ENCODE peak calls at places on chromosomes 3 and 15, in nine cellular contexts. One of them, this sample, is unnamed.
A peak's percentile ranks its signal among the peaks of the same experiment; 100 is the strongest.

GRCh38 chr3:31472479-31473390 is 60.0 kb upstream of the STT3B start:
- DNase-seq in Kasumi-1: no peak
- DNase-seq in A172: peak; percentile 95
- DNase-seq in psoas muscle: no peak
- DNase-seq in NCI-H1694: no peak
- DNase-seq in HT1080: peak; percentile 94
- DNase-seq in transverse colon: no peak
- DNase-seq in GM03348: no peak
- DNase-seq in endothelial cell: no peak
- DNase-seq in this sample: peak; percentile 34

GRCh38 chr15:69544349-69545113 is 91.9 kb downstream of the RPLP1 start:
- DNase-seq in Kasumi-1: no peak
- DNase-seq in A172: no peak
- DNase-seq in psoas muscle: no peak
- DNase-seq in NCI-H1694: no peak
- DNase-seq in HT1080: no peak
- DNase-seq in transverse colon: no peak
- DNase-seq in GM03348: no peak
- DNase-seq in endothelial cell: no peak
- DNase-seq in this sample: no peak

GRCh38 chr3:4979401-4980228 is at the start of gene BHLHE40:
- DNase-seq in Kasumi-1: peak; percentile 40
- DNase-seq in A172: no peak
- DNase-seq in psoas muscle: no peak
- DNase-seq in NCI-H1694: no peak
- DNase-seq in HT1080: no peak
- DNase-seq in transverse colon: peak; percentile 44
- DNase-seq in GM03348: no peak
- DNase-seq in endothelial cell: peak; percentile 64
- DNase-seq in this sample: no peak

GRCh38 chr15:52114656-52115055 is 2.1 kb upstream of the BCL2L10 start:
- DNase-seq in Kasumi-1: no peak
- DNase-seq in A172: no peak
- DNase-seq in psoas muscle: no peak
- DNase-seq in NCI-H1694: peak; percentile 26
- DNase-seq in HT1080: no peak
- DNase-seq in transverse colon: no peak
- DNase-seq in GM03348: no peak
- DNase-seq in endothelial cell: no peak
- DNase-seq in this sample: no peak

GRCh38 chr3:120661963-120662347 is 20.1 kb downstream of the HGD start:
- DNase-seq in Kasumi-1: no peak
- DNase-seq in A172: no peak
- DNase-seq in psoas muscle: no peak
- DNase-seq in NCI-H1694: no peak
- DNase-seq in HT1080: no peak
- DNase-seq in transverse colon: no peak
- DNase-seq in GM03348: no peak
- DNase-seq in endothelial cell: no peak
- DNase-seq in this sample: no peak

GRCh38 chr15:48374472-48374871 is 43.2 kb downstream of the DUT start:
- DNase-seq in Kasumi-1: no peak
- DNase-seq in A172: peak; percentile 33
- DNase-seq in psoas muscle: no peak
- DNase-seq in NCI-H1694: no peak
- DNase-seq in HT1080: no peak
- DNase-seq in transverse colon: no peak
- DNase-seq in GM03348: no peak
- DNase-seq in endothelial cell: no peak
- DNase-seq in this sample: no peak

GRCh38 chr3:9831253-9831652 is 12.6 kb downstream of the RPUSD3 start:
- DNase-seq in Kasumi-1: no peak
- DNase-seq in A172: no peak
- DNase-seq in psoas muscle: no peak
- DNase-seq in NCI-H1694: no peak
- DNase-seq in HT1080: no peak
- DNase-seq in transverse colon: no peak
- DNase-seq in GM03348: no peak
- DNase-seq in endothelial cell: no peak
- DNase-seq in this sample: no peak

GRCh38 chr15:49758456-49758855 is 137.6 kb downstream of the DTWD1 start:
- DNase-seq in Kasumi-1: no peak
- DNase-seq in A172: no peak
- DNase-seq in psoas muscle: no peak
- DNase-seq in NCI-H1694: no peak
- DNase-seq in HT1080: no peak
- DNase-seq in transverse colon: no peak
- DNase-seq in GM03348: no peak
- DNase-seq in endothelial cell: no peak
- DNase-seq in this sample: no peak

GRCh38 chr15:62137216-62137884 is 27.7 kb downstream of the C2CD4B start:
- DNase-seq in Kasumi-1: no peak
- DNase-seq in A172: no peak
- DNase-seq in psoas muscle: no peak
- DNase-seq in NCI-H1694: no peak
- DNase-seq in HT1080: no peak
- DNase-seq in transverse colon: no peak
- DNase-seq in GM03348: no peak
- DNase-seq in endothelial cell: no peak
- DNase-seq in this sample: no peak

GRCh38 chr3:23767546-23767945 is 38.2 kb upstream of the UBE2E1 start:
- DNase-seq in Kasumi-1: no peak
- DNase-seq in A172: no peak
- DNase-seq in psoas muscle: no peak
- DNase-seq in NCI-H1694: no peak
- DNase-seq in HT1080: no peak
- DNase-seq in transverse colon: no peak
- DNase-seq in GM03348: no peak
- DNase-seq in endothelial cell: no peak
- DNase-seq in this sample: no peak

GRCh38 chr15:64152507-64153387 is 1.2 kb downstream of the SNX22 start:
- DNase-seq in Kasumi-1: no peak
- DNase-seq in A172: no peak
- DNase-seq in psoas muscle: no peak
- DNase-seq in NCI-H1694: no peak
- DNase-seq in HT1080: no peak
- DNase-seq in transverse colon: peak; percentile 23
- DNase-seq in GM03348: peak; percentile 19
- DNase-seq in endothelial cell: no peak
- DNase-seq in this sample: no peak

GRCh38 chr3:197394464-197395321 is 96.3 kb upstream of the DLG1 start:
- DNase-seq in Kasumi-1: no peak
- DNase-seq in A172: peak; percentile 100
- DNase-seq in psoas muscle: peak; percentile 45
- DNase-seq in NCI-H1694: no peak
- DNase-seq in HT1080: peak; percentile 100
- DNase-seq in transverse colon: no peak
- DNase-seq in GM03348: peak; percentile 95
- DNase-seq in endothelial cell: no peak
- DNase-seq in this sample: no peak

GRCh38 chr3:149832086-149832485 is 19.1 kb downstream of the RNF13 start:
- DNase-seq in Kasumi-1: no peak
- DNase-seq in A172: no peak
- DNase-seq in psoas muscle: no peak
- DNase-seq in NCI-H1694: no peak
- DNase-seq in HT1080: no peak
- DNase-seq in transverse colon: no peak
- DNase-seq in GM03348: peak; percentile 52
- DNase-seq in endothelial cell: no peak
- DNase-seq in this sample: no peak

GRCh38 chr15:92365079-92365478 is 28.6 kb upstream of the ST8SIA2 start:
- DNase-seq in Kasumi-1: no peak
- DNase-seq in A172: peak; percentile 45
- DNase-seq in psoas muscle: no peak
- DNase-seq in NCI-H1694: no peak
- DNase-seq in HT1080: peak; percentile 66
- DNase-seq in transverse colon: peak; percentile 34
- DNase-seq in GM03348: no peak
- DNase-seq in endothelial cell: no peak
- DNase-seq in this sample: no peak